ENCODE peak calls at places on chromosomes 16 and 17, in six cellular contexts. G, L, H, R, F and Q are unnamed samples.

GRCh38 chr16:56352351-56353053 is 72.8 kb downstream of the AMFR start:
- DNase-seq in R (no peak), F (no peak), L (no peak), G (no peak), H (no peak), Q (no peak)

GRCh38 chr17:7673239-7673638 is 14.1 kb downstream of the TP53 start:
- DNase-seq in R (peak; percentile 34), G (no peak), H (no peak), L (no peak), F (peak; percentile 17), Q (no peak)

GRCh38 chr16:3730161-3731125 is 13.1 kb upstream of the TRAP1 start:
- DNase-seq in G (no peak), H (no peak), L (no peak), R (no peak), F (no peak), Q (no peak)

GRCh38 chr16:80614908-80615696 is 74.3 kb downstream of the DYNLRB2 start:
- DNase-seq in R (no peak), L (no peak), F (peak; percentile 69), H (no peak), G (no peak), Q (no peak)

GRCh38 chr17:39671651-39672521 is 3.6 kb downstream of the PNMT start:
- DNase-seq in G (no peak), L (no peak), H (no peak), R (peak; percentile 79), F (peak; percentile 54), Q (no peak)

GRCh38 chr17:45147102-45147580 is 1.1 kb upstream of the HEXIM1 start:
- DNase-seq in L (peak; percentile 67), G (peak; percentile 87), R (peak; percentile 92), H (peak; percentile 37), F (peak; percentile 83), Q (peak; percentile 93)

GRCh38 chr17:44556114-44556853 is 1.0 kb upstream of the FZD2 start:
- DNase-seq in F (peak; percentile 71), G (peak; percentile 29), R (peak; percentile 98), L (no peak), H (no peak), Q (peak; percentile 84)

GRCh38 chr16:31471875-31472558 is at the start of gene TGFB1I1:
- DNase-seq in L (no peak), F (peak; percentile 91), G (peak; percentile 81), H (no peak), R (peak; percentile 29), Q (peak; percentile 69)

GRCh38 chr17:55279788-55280579 is 15.2 kb downstream of the HLF start:
- DNase-seq in R (no peak), L (no peak), H (no peak), F (no peak), G (no peak), Q (no peak)

GRCh38 chr16:27475561-27475960 is 73.6 kb downstream of the IL21R start:
- DNase-seq in L (no peak), F (peak; percentile 73), H (no peak), G (no peak), R (no peak), Q (peak; percentile 71)

GRCh38 chr17:76678330-76678729 is 32.4 kb downstream of the MXRA7 start:
- DNase-seq in F (no peak), G (no peak), H (peak; percentile 11), R (no peak), L (no peak), Q (no peak)

GRCh38 chr16:19874816-19875546 is 9.7 kb downstream of the GPRC5B start:
- DNase-seq in R (no peak), G (no peak), F (no peak), H (no peak), L (peak; percentile 53), Q (no peak)

GRCh38 chr17:67980456-67980855 is 15.8 kb downstream of the C17orf58 start:
- DNase-seq in R (no peak), L (no peak), F (no peak), H (no peak), G (no peak), Q (no peak)

GRCh38 chr17:60169921-60170817 is 20.4 kb downstream of the CA4 start:
- DNase-seq in G (peak; percentile 73), H (no peak), L (no peak), R (no peak), F (peak; percentile 71), Q (no peak)

GRCh38 chr16:72371307-72372081 is 199.5 kb upstream of the PMFBP1 start:
- DNase-seq in L (no peak), F (peak; percentile 38), G (no peak), H (no peak), R (peak; percentile 83), Q (peak; percentile 42)

GRCh38 chr16:83899272-83899897 is 470 bp downstream of the MLYCD start:
- DNase-seq in F (peak; percentile 73), G (peak; percentile 31), R (peak; percentile 82), L (peak; percentile 75), H (no peak), Q (peak; percentile 65)

GRCh38 chr17:49694847-49695697 is 12.7 kb downstream of the SLC35B1 start:
- DNase-seq in F (peak; percentile 40), R (peak; percentile 72), G (peak; percentile 54), L (no peak), H (peak; percentile 34), Q (peak; percentile 64)

GRCh38 chr17:18158022-18158600 is 25.5 kb upstream of the ALKBH5 start:
- DNase-seq in G (peak; percentile 93), L (peak; percentile 99), R (peak; percentile 94), F (peak; percentile 96), H (peak; percentile 88), Q (no peak)

GRCh38 chr16:23678430-23679273 is at the start of gene PLK1:
- DNase-seq in H (peak; percentile 21), L (peak; percentile 87), R (peak; percentile 96), G (peak; percentile 64), F (peak; percentile 87), Q (peak; percentile 82)

GRCh38 chr17:19348081-19348650 is 14.4 kb downstream of the B9D1 start:
- DNase-seq in R (no peak), G (no peak), H (no peak), F (no peak), L (no peak), Q (no peak)

GRCh38 chr17:76271669-76272540 is 6.8 kb downstream of the UBALD2 start:
- DNase-seq in H (peak; percentile 57), F (peak; percentile 17), G (no peak), L (peak; percentile 55), R (no peak), Q (no peak)

GRCh38 chr17:42111265-42111636 is 1.3 kb downstream of the DHX58 start:
- DNase-seq in F (no peak), G (no peak), R (no peak), L (no peak), H (no peak), Q (no peak)
- H3K27ac ChIP-seq in F (no peak overlapping the region), G (peak overlapping the region; percentile 92), R (no peak overlapping the region), L (peak overlapping the region; percentile 91), H (peak overlapping the region; percentile 82), Q (no peak overlapping the region)

GRCh38 chr16:68272501-68273209 is 8.3 kb downstream of the SLC7A6 start:
- DNase-seq in R (no peak), H (peak; percentile 16), G (no peak), L (peak; percentile 53), F (no peak), Q (no peak)

GRCh38 chr16:68275611-68276191 is 11.4 kb downstream of the SLC7A6 start:
- DNase-seq in H (peak; percentile 28), L (no peak), F (no peak), G (no peak), R (no peak), Q (no peak)

GRCh38 chr16:68273896-68274295 is 9.6 kb downstream of the SLC7A6 start:
- DNase-seq in F (no peak), R (no peak), G (no peak), H (no peak), L (no peak), Q (no peak)

GRCh38 chr16:68274441-68274840 is 10.1 kb downstream of the SLC7A6 start:
- DNase-seq in L (no peak), H (no peak), F (no peak), G (no peak), R (no peak), Q (no peak)

GRCh38 chr16:68273459-68273858 is 9.1 kb downstream of the SLC7A6 start:
- DNase-seq in F (no peak), H (no peak), L (no peak), G (no peak), R (no peak), Q (no peak)
- H3K4me3 ChIP-seq in F (no peak overlapping the region), H (no peak overlapping the region), L (no peak overlapping the region), G (no peak overlapping the region), R (no peak overlapping the region), Q (no peak overlapping the region)

GRCh38 chr17:78250891-78251772 is 19.7 kb downstream of the TMEM235 start:
- DNase-seq in G (peak; percentile 82), R (peak; percentile 95), F (peak; percentile 91), H (peak; percentile 63), L (peak; percentile 92), Q (peak; percentile 90)

GRCh38 chr17:78253946-78254672 is 22.7 kb downstream of the TMEM235 start:
- DNase-seq in G (peak; percentile 83), F (peak; percentile 90), H (peak; percentile 53), R (peak; percentile 98), L (peak; percentile 93), Q (peak; percentile 89)

GRCh38 chr17:78252111-78252634 is 20.7 kb downstream of the TMEM235 start:
- DNase-seq in F (no peak), L (no peak), R (no peak), G (no peak), H (peak; percentile 77), Q (no peak)

GRCh38 chr17:78251773-78252103 is 20.3 kb downstream of the TMEM235 start:
- DNase-seq in H (no peak), L (no peak), F (no peak), G (no peak), R (no peak), Q (no peak)

GRCh38 chr17:78252701-78253635 is 21.5 kb downstream of the TMEM235 start:
- DNase-seq in L (no peak), H (no peak), G (no peak), R (no peak), F (no peak), Q (no peak)
- H3K4me1 ChIP-seq in L (peaks cover 63% of the 10 kb centered on the region), H (peaks cover 62% of the 10 kb centered on the region), G (peaks cover 42% of the 10 kb centered on the region), R (peaks cover 28% of the 10 kb centered on the region), F (peaks cover 43% of the 10 kb centered on the region), Q (peaks cover 17% of the 10 kb centered on the region)

GRCh38 chr16:70407811-70408274 is 31.1 kb downstream of the ST3GAL2 start:
- DNase-seq in L (no peak), H (no peak), R (peak; percentile 63), G (no peak), F (no peak), Q (no peak)

GRCh38 chr16:70410736-70411135 is 28.2 kb downstream of the ST3GAL2 start:
- DNase-seq in G (no peak), L (no peak), F (no peak), R (no peak), H (no peak), Q (no peak)

GRCh38 chr16:70417661-70418060 is 21.2 kb downstream of the ST3GAL2 start:
- DNase-seq in F (no peak), L (no peak), G (no peak), H (no peak), R (no peak), Q (no peak)

GRCh38 chr16:70416748-70417616 is 21.9 kb downstream of the ST3GAL2 start:
- DNase-seq in G (no peak), H (no peak), F (no peak), L (no peak), R (no peak), Q (no peak)

DNA sequence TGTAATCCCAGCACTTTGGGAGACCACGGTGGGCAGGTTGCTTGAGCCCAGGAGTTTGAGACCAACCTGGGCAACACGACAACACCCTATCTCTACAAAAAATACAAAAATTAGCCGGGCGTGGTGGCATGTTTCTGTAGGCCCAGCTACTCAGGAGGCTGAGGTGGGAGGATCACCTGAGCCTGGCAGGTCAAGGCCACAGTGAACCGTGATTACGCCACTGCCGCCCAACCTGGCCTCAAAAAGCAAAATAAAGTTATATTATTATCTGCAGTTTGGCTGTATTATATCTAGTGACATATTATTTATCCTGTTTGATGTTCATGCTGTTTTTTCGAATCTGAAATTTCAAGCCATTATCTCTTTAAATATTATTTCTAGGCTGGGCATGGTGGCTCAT is 26.5 kb downstream of the ST3GAL2 start:
- DNase-seq in G (no peak), F (no peak), L (no peak), R (no peak), H (no peak), Q (no peak)
- H3K27ac ChIP-seq in G (no peak overlapping the region), F (peak overlapping the region; percentile 48), L (no peak overlapping the region), R (no peak overlapping the region), H (no peak overlapping the region), Q (no peak overlapping the region)